ENCODE peak calls at places on chromosomes 11 and 22, in four cellular contexts. One of them, this sample, is unnamed.
A peak's percentile ranks its signal among the peaks of the same experiment; 100 is the strongest.

GRCh38 chr22:34057726-34058125 is 137.4 kb upstream of the LARGE1 start:
- ATAC-seq in left lung: no peak
- ATAC-seq in activated T-helper 17 cell treated with anti-CD3 and anti-CD28 coated beads, Interleukin-2, amount 50 U/mL, for 72 hours: no peak
- ATAC-seq in left colon: no peak
- ATAC-seq in this sample: no peak

GRCh38 chr11:113275602-113276001 is 38.8 kb upstream of the TTC12 start:
- ATAC-seq in activated T-helper 17 cell treated with anti-CD3 and anti-CD28 coated beads, Interleukin-2, amount 50 U/mL, for 72 hours: no peak
- ATAC-seq in left lung: no peak
- ATAC-seq in left colon: no peak
- ATAC-seq in this sample: no peak

GRCh38 chr22:22397292-22397870 is 111.2 kb downstream of the ZNF280B start:
- ATAC-seq in left lung: peak; percentile 42
- ATAC-seq in activated T-helper 17 cell treated with anti-CD3 and anti-CD28 coated beads, Interleukin-2, amount 50 U/mL, for 72 hours: no peak
- ATAC-seq in left colon: peak; percentile 44
- ATAC-seq in this sample: no peak

GRCh38 chr11:71117311-71117710 is 135.1 kb downstream of the SHANK2 start:
- ATAC-seq in left lung: no peak
- ATAC-seq in activated T-helper 17 cell treated with anti-CD3 and anti-CD28 coated beads, Interleukin-2, amount 50 U/mL, for 72 hours: no peak
- ATAC-seq in left colon: no peak
- ATAC-seq in this sample: no peak

GRCh38 chr11:8098879-8099278 is 17.9 kb downstream of the TUB start:
- ATAC-seq in left colon: no peak
- ATAC-seq in activated T-helper 17 cell treated with anti-CD3 and anti-CD28 coated beads, Interleukin-2, amount 50 U/mL, for 72 hours: no peak
- ATAC-seq in left lung: no peak
- ATAC-seq in this sample: no peak

GRCh38 chr11:12019337-12019736 is 10.9 kb upstream of the DKK3 start:
- ATAC-seq in left lung: peak; percentile 30
- ATAC-seq in left colon: no peak
- ATAC-seq in activated T-helper 17 cell treated with anti-CD3 and anti-CD28 coated beads, Interleukin-2, amount 50 U/mL, for 72 hours: no peak
- ATAC-seq in this sample: no peak

GRCh38 chr22:46244771-46245170 is 5.3 kb downstream of the CDPF1 start:
- ATAC-seq in left colon: no peak
- ATAC-seq in activated T-helper 17 cell treated with anti-CD3 and anti-CD28 coated beads, Interleukin-2, amount 50 U/mL, for 72 hours: no peak
- ATAC-seq in left lung: no peak
- ATAC-seq in this sample: no peak

GRCh38 chr11:123628936-123629683 is 25.3 kb downstream of the SCN3B start:
- ATAC-seq in activated T-helper 17 cell treated with anti-CD3 and anti-CD28 coated beads, Interleukin-2, amount 50 U/mL, for 72 hours: peak; percentile 23
- ATAC-seq in left lung: peak; percentile 75
- ATAC-seq in left colon: no peak
- ATAC-seq in this sample: no peak

GRCh38 chr11:119496453-119496852 is 73.5 kb upstream of the THY1 start:
- ATAC-seq in activated T-helper 17 cell treated with anti-CD3 and anti-CD28 coated beads, Interleukin-2, amount 50 U/mL, for 72 hours: no peak
- ATAC-seq in left colon: no peak
- ATAC-seq in left lung: no peak
- ATAC-seq in this sample: no peak

GRCh38 chr11:91608662-91609061 is 616.0 kb upstream of the FAT3 start:
- ATAC-seq in left colon: no peak
- ATAC-seq in activated T-helper 17 cell treated with anti-CD3 and anti-CD28 coated beads, Interleukin-2, amount 50 U/mL, for 72 hours: no peak
- ATAC-seq in left lung: no peak
- ATAC-seq in this sample: no peak

GRCh38 chr11:102396708-102397563 is 49.9 kb downstream of the BIRC2 start:
- ATAC-seq in activated T-helper 17 cell treated with anti-CD3 and anti-CD28 coated beads, Interleukin-2, amount 50 U/mL, for 72 hours: peak; percentile 88
- ATAC-seq in left lung: no peak
- ATAC-seq in left colon: no peak
- ATAC-seq in this sample: no peak

GRCh38 chr11:111427471-111427912 is 48.4 kb upstream of the POU2AF1 start:
- ATAC-seq in left lung: no peak
- ATAC-seq in left colon: peak; percentile 25
- ATAC-seq in activated T-helper 17 cell treated with anti-CD3 and anti-CD28 coated beads, Interleukin-2, amount 50 U/mL, for 72 hours: no peak
- ATAC-seq in this sample: no peak

GRCh38 chr22:45888221-45889092 is 88.5 kb downstream of the WNT7B start:
- ATAC-seq in activated T-helper 17 cell treated with anti-CD3 and anti-CD28 coated beads, Interleukin-2, amount 50 U/mL, for 72 hours: no peak
- ATAC-seq in left colon: no peak
- ATAC-seq in left lung: no peak
- ATAC-seq in this sample: no peak

GRCh38 chr22:43740587-43741270 is 71.4 kb downstream of the EFCAB6 start:
- ATAC-seq in left colon: no peak
- ATAC-seq in left lung: no peak
- ATAC-seq in activated T-helper 17 cell treated with anti-CD3 and anti-CD28 coated beads, Interleukin-2, amount 50 U/mL, for 72 hours: no peak
- ATAC-seq in this sample: no peak

GRCh38 chr22:18031670-18032454 is 7.5 kb upstream of the MICAL3 start:
- ATAC-seq in left colon: peak; percentile 2
- ATAC-seq in activated T-helper 17 cell treated with anti-CD3 and anti-CD28 coated beads, Interleukin-2, amount 50 U/mL, for 72 hours: no peak
- ATAC-seq in left lung: peak; percentile 41
- ATAC-seq in this sample: peak; percentile 80

GRCh38 chr22:39932918-39933649 is 27.1 kb upstream of the TMA7B start:
- ATAC-seq in left colon: peak; percentile 64
- ATAC-seq in left lung: peak; percentile 39
- ATAC-seq in activated T-helper 17 cell treated with anti-CD3 and anti-CD28 coated beads, Interleukin-2, amount 50 U/mL, for 72 hours: peak; percentile 40
- ATAC-seq in this sample: peak; percentile 46

GRCh38 chr11:118401880-118402590 is 629 bp downstream of the ATP5MG start:
- ATAC-seq in left colon: peak; percentile 14
- ATAC-seq in activated T-helper 17 cell treated with anti-CD3 and anti-CD28 coated beads, Interleukin-2, amount 50 U/mL, for 72 hours: peak; percentile 2
- ATAC-seq in left lung: peak; percentile 61
- ATAC-seq in this sample: peak; percentile 27

GRCh38 chr22:33272180-33272579 is 214.0 kb upstream of the SYN3 start:
- ATAC-seq in left colon: peak; percentile 65
- ATAC-seq in left lung: no peak
- ATAC-seq in activated T-helper 17 cell treated with anti-CD3 and anti-CD28 coated beads, Interleukin-2, amount 50 U/mL, for 72 hours: no peak
- ATAC-seq in this sample: no peak

GRCh38 chr11:29272019-29272654 is 744.7 kb downstream of the KCNA4 start:
- ATAC-seq in left colon: no peak
- ATAC-seq in activated T-helper 17 cell treated with anti-CD3 and anti-CD28 coated beads, Interleukin-2, amount 50 U/mL, for 72 hours: no peak
- ATAC-seq in left lung: no peak
- ATAC-seq in this sample: no peak

GRCh38 chr11:120516461-120517389 is 5.2 kb downstream of the GRIK4 start:
- ATAC-seq in left lung: peak; percentile 6
- ATAC-seq in activated T-helper 17 cell treated with anti-CD3 and anti-CD28 coated beads, Interleukin-2, amount 50 U/mL, for 72 hours: no peak
- ATAC-seq in left colon: no peak
- ATAC-seq in this sample: no peak

GRCh38 chr11:82521427-82521826 is 212.2 kb downstream of the FAM181B start:
- ATAC-seq in activated T-helper 17 cell treated with anti-CD3 and anti-CD28 coated beads, Interleukin-2, amount 50 U/mL, for 72 hours: no peak
- ATAC-seq in left colon: no peak
- ATAC-seq in left lung: no peak
- ATAC-seq in this sample: no peak

GRCh38 chr22:44357962-44358553 is 45.3 kb upstream of the SHISAL1 start:
- ATAC-seq in left lung: no peak
- ATAC-seq in left colon: no peak
- ATAC-seq in activated T-helper 17 cell treated with anti-CD3 and anti-CD28 coated beads, Interleukin-2, amount 50 U/mL, for 72 hours: no peak
- ATAC-seq in this sample: no peak

GRCh38 chr22:22244337-22245250 is at the start of gene VPREB1:
- ATAC-seq in activated T-helper 17 cell treated with anti-CD3 and anti-CD28 coated beads, Interleukin-2, amount 50 U/mL, for 72 hours: no peak
- ATAC-seq in left colon: no peak
- ATAC-seq in left lung: no peak
- ATAC-seq in this sample: peak; percentile 23

This sample was measured in esophagus mucosa.